ENCODE peak calls at places on chromosomes 12 and 14, in ten cellular contexts. One of them, this sample, is unnamed. For H3K36me3, the result is how much of the 10 kb centered on the place peaks cover.

GRCh38 chr14:66511849-66512248 is 3.9 kb downstream of the GPHN start:
- DNase-seq in HCT116: no peak
- DNase-seq in transverse colon: no peak
- DNase-seq in SK-N-SH: no peak
- DNase-seq in GM12878: no peak
- DNase-seq in Panc1: no peak
- DNase-seq in HepG2: no peak
- DNase-seq in suprapubic skin: no peak
- DNase-seq in endothelial cell of umbilical vein: no peak
- DNase-seq in spleen: no peak
- DNase-seq in this sample: no peak

GRCh38 chr14:34301107-34301734 is 160.8 kb downstream of the SPTSSA start:
- DNase-seq in HCT116: peak
- DNase-seq in transverse colon: no peak
- DNase-seq in SK-N-SH: peak
- DNase-seq in GM12878: peak
- DNase-seq in Panc1: no peak
- DNase-seq in HepG2: peak
- DNase-seq in suprapubic skin: no peak
- DNase-seq in endothelial cell of umbilical vein: peak
- DNase-seq in spleen: no peak
- DNase-seq in this sample: no peak

GRCh38 chr12:119676573-119676972 is 8.6 kb downstream of the PRKAB1 start:
- DNase-seq in HCT116: no peak
- DNase-seq in transverse colon: no peak
- DNase-seq in SK-N-SH: no peak
- DNase-seq in GM12878: no peak
- DNase-seq in Panc1: no peak
- DNase-seq in HepG2: no peak
- DNase-seq in suprapubic skin: no peak
- DNase-seq in endothelial cell of umbilical vein: no peak
- DNase-seq in spleen: peak
- DNase-seq in this sample: no peak

GRCh38 chr12:91194500-91194899 is 11.9 kb upstream of the DCN start:
- DNase-seq in HCT116: no peak
- DNase-seq in transverse colon: no peak
- DNase-seq in SK-N-SH: no peak
- DNase-seq in GM12878: no peak
- DNase-seq in Panc1: no peak
- DNase-seq in HepG2: no peak
- DNase-seq in suprapubic skin: no peak
- DNase-seq in endothelial cell of umbilical vein: no peak
- DNase-seq in spleen: no peak
- DNase-seq in this sample: no peak

GRCh38 chr14:36069535-36069900 is 107.0 kb downstream of the PTCSC3 start:
- DNase-seq in HCT116: peak
- DNase-seq in transverse colon: no peak
- DNase-seq in SK-N-SH: peak
- DNase-seq in GM12878: no peak
- DNase-seq in Panc1: peak
- DNase-seq in HepG2: peak
- DNase-seq in suprapubic skin: no peak
- DNase-seq in endothelial cell of umbilical vein: peak
- DNase-seq in spleen: no peak
- DNase-seq in this sample: peak

GRCh38 chr12:105382771-105383632 is 52.5 kb downstream of the C12orf75 start:
- DNase-seq in HCT116: peak
- DNase-seq in transverse colon: no peak
- DNase-seq in SK-N-SH: peak
- DNase-seq in GM12878: peak
- DNase-seq in Panc1: peak
- DNase-seq in HepG2: peak
- DNase-seq in suprapubic skin: no peak
- DNase-seq in endothelial cell of umbilical vein: peak
- DNase-seq in spleen: no peak
- DNase-seq in this sample: peak

GRCh38 chr12:57625261-57626032 is 7.6 kb downstream of the B4GALNT1 start:
- DNase-seq in HCT116: no peak
- DNase-seq in transverse colon: no peak
- DNase-seq in SK-N-SH: no peak
- DNase-seq in GM12878: no peak
- DNase-seq in Panc1: no peak
- DNase-seq in HepG2: no peak
- DNase-seq in suprapubic skin: peak
- DNase-seq in endothelial cell of umbilical vein: no peak
- DNase-seq in spleen: no peak
- DNase-seq in this sample: no peak

GRCh38 chr12:52522346-52523011 is 2.3 kb upstream of the KRT5 start:
- DNase-seq in HCT116: peak
- DNase-seq in transverse colon: no peak
- DNase-seq in SK-N-SH: no peak
- DNase-seq in GM12878: no peak
- DNase-seq in Panc1: no peak
- DNase-seq in HepG2: no peak
- DNase-seq in suprapubic skin: peak
- DNase-seq in endothelial cell of umbilical vein: no peak
- DNase-seq in spleen: no peak
- DNase-seq in this sample: peak

GRCh38 chr14:61561657-61562276 is 133.5 kb upstream of the HIF1A start:
- DNase-seq in HCT116: peak
- DNase-seq in transverse colon: peak
- DNase-seq in SK-N-SH: peak
- DNase-seq in GM12878: no peak
- DNase-seq in Panc1: no peak
- DNase-seq in HepG2: peak
- DNase-seq in suprapubic skin: no peak
- DNase-seq in endothelial cell of umbilical vein: peak
- DNase-seq in spleen: peak
- DNase-seq in this sample: peak

GRCh38 chr14:69648480-69649414 is 37.4 kb downstream of the SUSD6 start:
- DNase-seq in HCT116: no peak
- DNase-seq in transverse colon: no peak
- DNase-seq in SK-N-SH: no peak
- DNase-seq in GM12878: peak
- DNase-seq in Panc1: peak
- DNase-seq in HepG2: peak
- DNase-seq in suprapubic skin: no peak
- DNase-seq in endothelial cell of umbilical vein: peak
- DNase-seq in spleen: no peak
- DNase-seq in this sample: no peak

GRCh38 chr12:1629338-1630080 is 478 bp downstream of the WNT5B start:
- DNase-seq in HCT116: no peak
- DNase-seq in transverse colon: peak
- DNase-seq in SK-N-SH: peak
- DNase-seq in GM12878: no peak
- DNase-seq in Panc1: no peak
- DNase-seq in HepG2: peak
- DNase-seq in suprapubic skin: no peak
- DNase-seq in endothelial cell of umbilical vein: no peak
- DNase-seq in spleen: no peak
- DNase-seq in this sample: no peak

GRCh38 chr12:43289412-43289811 is 262.6 kb downstream of the ADAMTS20 start:
- DNase-seq in HCT116: no peak
- DNase-seq in transverse colon: no peak
- DNase-seq in SK-N-SH: no peak
- DNase-seq in GM12878: no peak
- DNase-seq in Panc1: no peak
- DNase-seq in HepG2: no peak
- DNase-seq in suprapubic skin: no peak
- DNase-seq in endothelial cell of umbilical vein: peak
- DNase-seq in spleen: no peak
- DNase-seq in this sample: no peak

GRCh38 chr12:91003737-91004136 is 1.0 kb downstream of the EPYC start:
- DNase-seq in HCT116: no peak
- DNase-seq in transverse colon: no peak
- DNase-seq in SK-N-SH: no peak
- DNase-seq in GM12878: no peak
- DNase-seq in Panc1: no peak
- DNase-seq in HepG2: no peak
- DNase-seq in suprapubic skin: no peak
- DNase-seq in endothelial cell of umbilical vein: no peak
- DNase-seq in spleen: no peak
- DNase-seq in this sample: no peak

DNA sequence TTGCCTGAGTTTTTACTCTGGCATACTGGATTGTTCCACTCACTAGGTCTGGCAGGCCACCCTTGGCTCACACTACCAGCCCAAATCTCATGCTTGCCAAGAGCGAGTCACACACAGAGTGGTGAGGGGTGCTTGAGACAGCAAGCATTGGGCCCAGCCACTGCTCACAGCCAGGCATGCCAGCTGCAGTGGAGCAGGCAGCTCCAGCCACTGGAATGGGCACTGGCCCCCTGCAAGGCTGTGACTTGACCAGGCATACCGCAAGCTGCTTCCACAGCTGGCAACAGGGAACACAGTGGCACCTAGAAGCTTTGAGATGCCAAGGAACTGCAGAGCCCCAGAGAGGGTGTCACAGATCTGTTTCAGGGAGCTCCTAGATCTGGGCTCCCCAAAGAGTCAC is 488.5 kb downstream of the LRFN5 start:
- DNase-seq in HCT116: no peak
- DNase-seq in transverse colon: no peak
- DNase-seq in SK-N-SH: no peak
- DNase-seq in GM12878: no peak
- DNase-seq in Panc1: no peak
- DNase-seq in HepG2: no peak
- DNase-seq in suprapubic skin: no peak
- DNase-seq in endothelial cell of umbilical vein: no peak
- DNase-seq in spleen: peak
- DNase-seq in this sample: no peak
- H3K27ac ChIP-seq in HCT116: no peak
- H3K27ac ChIP-seq in transverse colon: no peak
- H3K27ac ChIP-seq in SK-N-SH: no peak
- H3K27ac ChIP-seq in GM12878: no peak
- H3K27ac ChIP-seq in Panc1: no peak
- H3K27ac ChIP-seq in HepG2: no peak
- H3K27ac ChIP-seq in suprapubic skin: no peak
- H3K27ac ChIP-seq in endothelial cell of umbilical vein: no peak
- H3K27ac ChIP-seq in spleen: no peak
- H3K27ac ChIP-seq in this sample: no peak

GRCh38 chr12:28127455-28127854 is 62.8 kb upstream of the CCDC91 start:
- DNase-seq in HCT116: no peak
- DNase-seq in transverse colon: no peak
- DNase-seq in SK-N-SH: no peak
- DNase-seq in GM12878: no peak
- DNase-seq in Panc1: no peak
- DNase-seq in HepG2: no peak
- DNase-seq in suprapubic skin: no peak
- DNase-seq in endothelial cell of umbilical vein: no peak
- DNase-seq in spleen: no peak
- DNase-seq in this sample: no peak

GRCh38 chr12:28129031-28129430 is 61.2 kb upstream of the CCDC91 start:
- DNase-seq in HCT116: no peak
- DNase-seq in transverse colon: no peak
- DNase-seq in SK-N-SH: no peak
- DNase-seq in GM12878: no peak
- DNase-seq in Panc1: no peak
- DNase-seq in HepG2: no peak
- DNase-seq in suprapubic skin: no peak
- DNase-seq in endothelial cell of umbilical vein: no peak
- DNase-seq in spleen: no peak
- DNase-seq in this sample: no peak

GRCh38 chr12:28132398-28132797 is 57.9 kb upstream of the CCDC91 start:
- DNase-seq in HCT116: no peak
- DNase-seq in transverse colon: no peak
- DNase-seq in SK-N-SH: no peak
- DNase-seq in GM12878: no peak
- DNase-seq in Panc1: no peak
- DNase-seq in HepG2: no peak
- DNase-seq in suprapubic skin: no peak
- DNase-seq in endothelial cell of umbilical vein: no peak
- DNase-seq in spleen: no peak
- DNase-seq in this sample: no peak

GRCh38 chr12:28130234-28130624 is 60.0 kb upstream of the CCDC91 start:
- DNase-seq in HCT116: no peak
- DNase-seq in transverse colon: no peak
- DNase-seq in SK-N-SH: no peak
- DNase-seq in GM12878: no peak
- DNase-seq in Panc1: no peak
- DNase-seq in HepG2: no peak
- DNase-seq in suprapubic skin: no peak
- DNase-seq in endothelial cell of umbilical vein: no peak
- DNase-seq in spleen: no peak
- DNase-seq in this sample: no peak

GRCh38 chr12:28130625-28131598 is 59.3 kb upstream of the CCDC91 start:
- DNase-seq in HCT116: no peak
- DNase-seq in transverse colon: no peak
- DNase-seq in SK-N-SH: no peak
- DNase-seq in GM12878: no peak
- DNase-seq in Panc1: peak
- DNase-seq in HepG2: peak
- DNase-seq in suprapubic skin: no peak
- DNase-seq in endothelial cell of umbilical vein: peak
- DNase-seq in spleen: peak
- DNase-seq in this sample: no peak
- TF ChIP-seq POLR2AphosphoS5 in HCT116: no peak
- TF ChIP-seq POLR2AphosphoS5 in transverse colon: no peak
- TF ChIP-seq POLR2AphosphoS5 in SK-N-SH: no peak
- TF ChIP-seq POLR2AphosphoS5 in GM12878: no peak
- TF ChIP-seq POLR2AphosphoS5 in Panc1: peak
- TF ChIP-seq POLR2AphosphoS5 in HepG2: no peak
- TF ChIP-seq POLR2AphosphoS5 in suprapubic skin: no peak
- TF ChIP-seq POLR2AphosphoS5 in endothelial cell of umbilical vein: peak
- TF ChIP-seq POLR2AphosphoS5 in spleen: no peak
- TF ChIP-seq POLR2AphosphoS5 in this sample: no peak

GRCh38 chr12:50200507-50201273 is 33.5 kb upstream of the CERS5 start:
- DNase-seq in HCT116: no peak
- DNase-seq in transverse colon: no peak
- DNase-seq in SK-N-SH: peak
- DNase-seq in GM12878: no peak
- DNase-seq in Panc1: no peak
- DNase-seq in HepG2: no peak
- DNase-seq in suprapubic skin: no peak
- DNase-seq in endothelial cell of umbilical vein: no peak
- DNase-seq in spleen: no peak
- DNase-seq in this sample: no peak
- H3K36me3 ChIP-seq in HCT116: under half
- H3K36me3 ChIP-seq in transverse colon: under half
- H3K36me3 ChIP-seq in SK-N-SH: under half
- H3K36me3 ChIP-seq in GM12878: under half
- H3K36me3 ChIP-seq in Panc1: under half
- H3K36me3 ChIP-seq in HepG2: under half
- H3K36me3 ChIP-seq in suprapubic skin: half or more
- H3K36me3 ChIP-seq in endothelial cell of umbilical vein: under half
- H3K36me3 ChIP-seq in spleen: under half
- H3K36me3 ChIP-seq in this sample: under half

GRCh38 chr12:124021025-124021406 is 48.0 kb downstream of the ZNF664 start:
- DNase-seq in HCT116: no peak
- DNase-seq in transverse colon: no peak
- DNase-seq in SK-N-SH: no peak
- DNase-seq in GM12878: no peak
- DNase-seq in Panc1: no peak
- DNase-seq in HepG2: no peak
- DNase-seq in suprapubic skin: no peak
- DNase-seq in endothelial cell of umbilical vein: no peak
- DNase-seq in spleen: no peak
- DNase-seq in this sample: no peak
- H3K27ac ChIP-seq in HCT116: no peak
- H3K27ac ChIP-seq in transverse colon: no peak
- H3K27ac ChIP-seq in SK-N-SH: no peak
- H3K27ac ChIP-seq in GM12878: no peak
- H3K27ac ChIP-seq in Panc1: no peak
- H3K27ac ChIP-seq in HepG2: no peak
- H3K27ac ChIP-seq in suprapubic skin: no peak
- H3K27ac ChIP-seq in endothelial cell of umbilical vein: no peak
- H3K27ac ChIP-seq in spleen: no peak
- H3K27ac ChIP-seq in this sample: no peak

This sample was measured in prostate gland.